ENCODE peak calls at places on chromosomes 13 and 19, in seven cellular contexts. One of them, this sample, is unnamed.

GRCh38 chr19:52492991-52493470 is 34.4 kb upstream of the ZNF808 start:
- ATAC-seq in activated CD8-positive, alpha-beta T cell treated with anti-CD3 and anti-CD28 coated beads for 36 hours: peak; percentile 47
- ATAC-seq in lower lobe of right lung: peak; percentile 77
- ATAC-seq in T-cell: no peak
- ATAC-seq in activated CD4-positive, alpha-beta T cell treated with anti-CD3 and anti-CD28 coated beads for 36 hours: peak; percentile 57
- ATAC-seq in stimulated activated naive CD8-positive, alpha-beta T cell treated with anti-CD3 and anti-CD28 coated beads, Interleukin-15, Interleukin-2, amounts not matched to agents 100 U/mL and 50 U/mL, for 24 hours: no peak
- ATAC-seq in HCT116: no peak
- ATAC-seq in this sample: no peak

GRCh38 chr13:79318664-79319063 is 87.4 kb downstream of the RBM26 start:
- ATAC-seq in activated CD8-positive, alpha-beta T cell treated with anti-CD3 and anti-CD28 coated beads for 36 hours: no peak
- ATAC-seq in lower lobe of right lung: no peak
- ATAC-seq in T-cell: no peak
- ATAC-seq in activated CD4-positive, alpha-beta T cell treated with anti-CD3 and anti-CD28 coated beads for 36 hours: no peak
- ATAC-seq in stimulated activated naive CD8-positive, alpha-beta T cell treated with anti-CD3 and anti-CD28 coated beads, Interleukin-15, Interleukin-2, amounts not matched to agents 100 U/mL and 50 U/mL, for 24 hours: no peak
- ATAC-seq in HCT116: no peak
- ATAC-seq in this sample: no peak

GRCh38 chr13:99220199-99220931 is 19.7 kb downstream of the UBAC2 start:
- ATAC-seq in activated CD8-positive, alpha-beta T cell treated with anti-CD3 and anti-CD28 coated beads for 36 hours: peak; percentile 49
- ATAC-seq in lower lobe of right lung: no peak
- ATAC-seq in T-cell: peak; percentile 46
- ATAC-seq in activated CD4-positive, alpha-beta T cell treated with anti-CD3 and anti-CD28 coated beads for 36 hours: peak; percentile 21
- ATAC-seq in stimulated activated naive CD8-positive, alpha-beta T cell treated with anti-CD3 and anti-CD28 coated beads, Interleukin-15, Interleukin-2, amounts not matched to agents 100 U/mL and 50 U/mL, for 24 hours: peak; percentile 52
- ATAC-seq in HCT116: no peak
- ATAC-seq in this sample: no peak

GRCh38 chr13:20136781-20137703 is 23.8 kb downstream of the GJA3 start:
- ATAC-seq in activated CD8-positive, alpha-beta T cell treated with anti-CD3 and anti-CD28 coated beads for 36 hours: peak; percentile 76
- ATAC-seq in lower lobe of right lung: peak; percentile 77
- ATAC-seq in T-cell: peak; percentile 60
- ATAC-seq in activated CD4-positive, alpha-beta T cell treated with anti-CD3 and anti-CD28 coated beads for 36 hours: peak; percentile 92
- ATAC-seq in stimulated activated naive CD8-positive, alpha-beta T cell treated with anti-CD3 and anti-CD28 coated beads, Interleukin-15, Interleukin-2, amounts not matched to agents 100 U/mL and 50 U/mL, for 24 hours: peak; percentile 63
- ATAC-seq in HCT116: peak; percentile 93
- ATAC-seq in this sample: peak; percentile 60

GRCh38 chr19:56670961-56671612 is 470 bp downstream of the ZNF835 start:
- ATAC-seq in activated CD8-positive, alpha-beta T cell treated with anti-CD3 and anti-CD28 coated beads for 36 hours: peak; percentile 43
- ATAC-seq in lower lobe of right lung: peak; percentile 61
- ATAC-seq in T-cell: peak; percentile 48
- ATAC-seq in activated CD4-positive, alpha-beta T cell treated with anti-CD3 and anti-CD28 coated beads for 36 hours: peak; percentile 55
- ATAC-seq in stimulated activated naive CD8-positive, alpha-beta T cell treated with anti-CD3 and anti-CD28 coated beads, Interleukin-15, Interleukin-2, amounts not matched to agents 100 U/mL and 50 U/mL, for 24 hours: peak; percentile 24
- ATAC-seq in HCT116: no peak
- ATAC-seq in this sample: peak; percentile 31

GRCh38 chr13:50124536-50125305 is 109.5 kb downstream of the KCNRG start:
- ATAC-seq in activated CD8-positive, alpha-beta T cell treated with anti-CD3 and anti-CD28 coated beads for 36 hours: peak; percentile 8
- ATAC-seq in lower lobe of right lung: peak; percentile 32
- ATAC-seq in T-cell: peak; percentile 9
- ATAC-seq in activated CD4-positive, alpha-beta T cell treated with anti-CD3 and anti-CD28 coated beads for 36 hours: peak; percentile 1
- ATAC-seq in stimulated activated naive CD8-positive, alpha-beta T cell treated with anti-CD3 and anti-CD28 coated beads, Interleukin-15, Interleukin-2, amounts not matched to agents 100 U/mL and 50 U/mL, for 24 hours: peak; percentile 4
- ATAC-seq in HCT116: peak; percentile 28
- ATAC-seq in this sample: peak; percentile 3

GRCh38 chr13:98978280-98978679 is 416 bp upstream of the DOCK9 start:
- ATAC-seq in activated CD8-positive, alpha-beta T cell treated with anti-CD3 and anti-CD28 coated beads for 36 hours: no peak
- ATAC-seq in lower lobe of right lung: no peak
- ATAC-seq in T-cell: no peak
- ATAC-seq in activated CD4-positive, alpha-beta T cell treated with anti-CD3 and anti-CD28 coated beads for 36 hours: no peak
- ATAC-seq in stimulated activated naive CD8-positive, alpha-beta T cell treated with anti-CD3 and anti-CD28 coated beads, Interleukin-15, Interleukin-2, amounts not matched to agents 100 U/mL and 50 U/mL, for 24 hours: no peak
- ATAC-seq in HCT116: peak; percentile 67
- ATAC-seq in this sample: no peak

GRCh38 chr13:29548722-29549446 is 46.6 kb downstream of the SLC7A1 start:
- ATAC-seq in activated CD8-positive, alpha-beta T cell treated with anti-CD3 and anti-CD28 coated beads for 36 hours: no peak
- ATAC-seq in lower lobe of right lung: peak; percentile 51
- ATAC-seq in T-cell: no peak
- ATAC-seq in activated CD4-positive, alpha-beta T cell treated with anti-CD3 and anti-CD28 coated beads for 36 hours: no peak
- ATAC-seq in stimulated activated naive CD8-positive, alpha-beta T cell treated with anti-CD3 and anti-CD28 coated beads, Interleukin-15, Interleukin-2, amounts not matched to agents 100 U/mL and 50 U/mL, for 24 hours: no peak
- ATAC-seq in HCT116: no peak
- ATAC-seq in this sample: no peak

GRCh38 chr19:20359933-20360720 is 193.1 kb downstream of the ZNF486 start:
- ATAC-seq in activated CD8-positive, alpha-beta T cell treated with anti-CD3 and anti-CD28 coated beads for 36 hours: no peak
- ATAC-seq in lower lobe of right lung: no peak
- ATAC-seq in T-cell: no peak
- ATAC-seq in activated CD4-positive, alpha-beta T cell treated with anti-CD3 and anti-CD28 coated beads for 36 hours: no peak
- ATAC-seq in stimulated activated naive CD8-positive, alpha-beta T cell treated with anti-CD3 and anti-CD28 coated beads, Interleukin-15, Interleukin-2, amounts not matched to agents 100 U/mL and 50 U/mL, for 24 hours: no peak
- ATAC-seq in HCT116: no peak
- ATAC-seq in this sample: no peak

GRCh38 chr19:38878575-38879399 is 712 bp upstream of the RINL start:
- ATAC-seq in activated CD8-positive, alpha-beta T cell treated with anti-CD3 and anti-CD28 coated beads for 36 hours: peak; percentile 47
- ATAC-seq in lower lobe of right lung: no peak
- ATAC-seq in T-cell: peak; percentile 24
- ATAC-seq in activated CD4-positive, alpha-beta T cell treated with anti-CD3 and anti-CD28 coated beads for 36 hours: peak; percentile 23
- ATAC-seq in stimulated activated naive CD8-positive, alpha-beta T cell treated with anti-CD3 and anti-CD28 coated beads, Interleukin-15, Interleukin-2, amounts not matched to agents 100 U/mL and 50 U/mL, for 24 hours: no peak
- ATAC-seq in HCT116: no peak
- ATAC-seq in this sample: peak; percentile 11

GRCh38 chr19:13669780-13670355 is 94.5 kb upstream of the MRI1 start:
- ATAC-seq in activated CD8-positive, alpha-beta T cell treated with anti-CD3 and anti-CD28 coated beads for 36 hours: no peak
- ATAC-seq in lower lobe of right lung: no peak
- ATAC-seq in T-cell: no peak
- ATAC-seq in activated CD4-positive, alpha-beta T cell treated with anti-CD3 and anti-CD28 coated beads for 36 hours: no peak
- ATAC-seq in stimulated activated naive CD8-positive, alpha-beta T cell treated with anti-CD3 and anti-CD28 coated beads, Interleukin-15, Interleukin-2, amounts not matched to agents 100 U/mL and 50 U/mL, for 24 hours: no peak
- ATAC-seq in HCT116: no peak
- ATAC-seq in this sample: no peak

GRCh38 chr13:62663767-62664166 is 1248.1 kb upstream of the PCDH20 start:
- ATAC-seq in activated CD8-positive, alpha-beta T cell treated with anti-CD3 and anti-CD28 coated beads for 36 hours: no peak
- ATAC-seq in lower lobe of right lung: no peak
- ATAC-seq in T-cell: no peak
- ATAC-seq in activated CD4-positive, alpha-beta T cell treated with anti-CD3 and anti-CD28 coated beads for 36 hours: no peak
- ATAC-seq in stimulated activated naive CD8-positive, alpha-beta T cell treated with anti-CD3 and anti-CD28 coated beads, Interleukin-15, Interleukin-2, amounts not matched to agents 100 U/mL and 50 U/mL, for 24 hours: no peak
- ATAC-seq in HCT116: no peak
- ATAC-seq in this sample: no peak